ENCODE peak calls at places on chromosomes 11 and 22, in six cellular contexts. H is stimulated activated CD8-positive, alpha-beta memory T cell treated with anti-CD3 and anti-CD28 coated beads, Interleukin-15, amount 100 ng/mL, for 24 hours; C is M059J; W is kidney glomerular epithelial cell; O is stimulated activated CD4-positive, alpha-beta T cell treated with anti-CD3 and anti-CD28 coated beads, Interleukin-12 subunit alpha, Interleukin-12 subunit beta, amount 100 ng/mL, for 24 hours; X is body of pancreas. I is an unnamed sample.

GRCh38 chr22:48636746-48637145 is 1190.9 kb downstream of the BRD1 start:
- DNase-seq in H (no peak), C (no peak), W (no peak), O (no peak), X (no peak), I (no peak)

GRCh38 chr11:78790784-78791183 is 216.1 kb upstream of the NARS2 start:
- DNase-seq in H (no peak), C (no peak), W (no peak), O (no peak), X (no peak), I (no peak)

GRCh38 chr22:30753701-30754100 is 59.0 kb downstream of the OSBP2 start:
- DNase-seq in H (no peak), C (no peak), W (no peak), O (no peak), X (no peak), I (no peak)

GRCh38 chr11:68326334-68327215 is 14.2 kb downstream of the LRP5 start:
- DNase-seq in H (no peak), C (no peak), W (no peak), O (no peak), X (no peak), I (peak; percentile 51)

GRCh38 chr11:64400096-64400495 is 41.1 kb downstream of the RPS6KA4 start:
- DNase-seq in H (no peak), C (peak; percentile 20), W (no peak), O (no peak), X (peak; percentile 26), I (peak; percentile 39)

GRCh38 chr22:46339956-46340355 is 4.4 kb downstream of the TRMU start:
- DNase-seq in H (no peak), C (no peak), W (no peak), O (no peak), X (no peak), I (no peak)

GRCh38 chr22:19109198-19110063 is 12.8 kb downstream of the DGCR2 start:
- DNase-seq in H (no peak), C (peak; percentile 50), W (peak; percentile 28), O (no peak), X (peak; percentile 79), I (peak; percentile 68)

GRCh38 chr11:47154738-47155570 is 21.7 kb downstream of the ARFGAP2 start:
- DNase-seq in H (no peak), C (no peak), W (no peak), O (no peak), X (no peak), I (no peak)

GRCh38 chr11:7020183-7020917 is at the start of the genes NLRP14 and ZNF214:
- DNase-seq in H (no peak), C (peak; percentile 95), W (peak; percentile 87), O (no peak), X (peak; percentile 97), I (peak; percentile 91)

GRCh38 chr11:70483077-70483861 is 84.9 kb downstream of the CTTN start:
- DNase-seq in H (no peak), C (peak; percentile 75), W (peak; percentile 64), O (no peak), X (peak; percentile 14), I (peak; percentile 39)